ENCODE peak calls at places on chromosomes 2 and 18, in four cellular contexts. Q is posterior cingulate gyrus, O is GM10248, R is iPS-NIHi11. W is an unnamed sample.

GRCh38 chr2:43265006-43265770 is 38.8 kb upstream of the ZFP36L2 start:
- DNase-seq in Q (no peak), O (no peak), R (no peak), W (no peak)

GRCh38 chr2:207225773-207226172 is 60.0 kb upstream of the KLF7 start:
- DNase-seq in Q (no peak), O (no peak), R (no peak), W (no peak)

GRCh38 chr2:1979101-1979500 is 234.8 kb upstream of the PXDN start:
- DNase-seq in Q (no peak), O (no peak), R (no peak), W (no peak)

GRCh38 chr18:77765468-77765867 is 515.8 kb downstream of the GALR1 start:
- DNase-seq in Q (peak; percentile 73), O (no peak), R (peak; percentile 46), W (peak; percentile 48)

GRCh38 chr2:85169581-85169980 is 36.4 kb downstream of the TCF7L1 start:
- DNase-seq in Q (no peak), O (no peak), R (no peak), W (no peak)

GRCh38 chr18:48929951-48930713 is 20.6 kb downstream of the SMAD7 start:
- DNase-seq in Q (no peak), O (no peak), R (peak; percentile 64), W (no peak)

GRCh38 chr2:209933499-209934458 is 68.7 kb upstream of the RPE start:
- DNase-seq in Q (no peak), O (no peak), R (no peak), W (no peak)

GRCh38 chr2:235740821-235741220 is 247.0 kb downstream of the AGAP1 start:
- DNase-seq in Q (peak; percentile 84), O (no peak), R (peak; percentile 67), W (peak; percentile 26)

GRCh38 chr2:216671081-216671411 is 24.3 kb downstream of the IGFBP5 start:
- DNase-seq in Q (no peak), O (no peak), R (no peak), W (no peak)

GRCh38 chr2:79938648-79939047 is 365.9 kb downstream of the LRRTM1 start:
- DNase-seq in Q (no peak), O (no peak), R (no peak), W (no peak)

GRCh38 chr18:60163622-60164021 is 209.0 kb downstream of the MC4R start:
- DNase-seq in Q (no peak), O (no peak), R (no peak), W (no peak)

GRCh38 chr2:111522231-111522768 is 361.7 kb downstream of the ANAPC1 start:
- DNase-seq in Q (no peak), O (no peak), R (no peak), W (no peak)

GRCh38 chr2:237268004-237268708 is 145.8 kb downstream of the COL6A3 start:
- DNase-seq in Q (no peak), O (no peak), R (no peak), W (no peak)

GRCh38 chr2:187078297-187078696 is 229.3 kb upstream of the ZSWIM2 start:
- DNase-seq in Q (no peak), O (no peak), R (no peak), W (no peak)

GRCh38 chr2:162327806-162328205 is 9.3 kb upstream of the IFIH1 start:
- DNase-seq in Q (peak; percentile 45), O (no peak), R (no peak), W (no peak)

GRCh38 chr2:64873472-64873924 is 115.7 kb upstream of the SLC1A4 start:
- DNase-seq in Q (peak; percentile 95), O (peak; percentile 83), R (peak; percentile 84), W (peak; percentile 86)

GRCh38 chr2:20728114-20728758 is 61.3 kb downstream of the GDF7 start:
- DNase-seq in Q (no peak), O (no peak), R (no peak), W (no peak)

GRCh38 chr2:129779783-129780182 is 199.7 kb upstream of the RAB6C start:
- DNase-seq in Q (no peak), O (no peak), R (no peak), W (no peak)

GRCh38 chr2:14633451-14634211 is 1.1 kb downstream of the LRATD1 start:
- DNase-seq in Q (peak; percentile 69), O (peak; percentile 13), R (no peak), W (no peak)

GRCh38 chr2:33467413-33467812 is 9.0 kb upstream of the RASGRP3 start:
- DNase-seq in Q (no peak), O (no peak), R (no peak), W (no peak)

GRCh38 chr18:24995056-24995455 is 356.9 kb downstream of the ZNF521 start:
- DNase-seq in Q (no peak), O (no peak), R (no peak), W (no peak)

GRCh38 chr2:3522851-3523481 is 3.6 kb upstream of the ADI1 start:
- DNase-seq in Q (no peak), O (no peak), R (no peak), W (no peak)

W was measured in KBM-7.